ENCODE peak calls at places on chromosomes 6 and 20, in four cellular contexts. O is heart right ventricle, L is Peyer's patch, A is A549. D is an unnamed sample.

GRCh38 chr6:124928831-124929230 is 33.4 kb upstream of the RNF217 start:
- DNase-seq in O (no peak), L (no peak), A (no peak), D (peak; percentile 31)

GRCh38 chr6:133809406-133809805 is 79.5 kb upstream of the TCF21 start:
- DNase-seq in O (no peak), L (no peak), A (no peak), D (no peak)

GRCh38 chr20:12394786-12395185 is 477.1 kb downstream of the BTBD3 start:
- DNase-seq in O (no peak), L (no peak), A (no peak), D (peak; percentile 26)

GRCh38 chr6:5136856-5137255 is 51.7 kb downstream of the PPP1R3G start:
- DNase-seq in O (no peak), L (no peak), A (no peak), D (no peak)

GRCh38 chr6:21598662-21599061 is 5.1 kb downstream of the SOX4 start:
- DNase-seq in O (no peak), L (no peak), A (no peak), D (no peak)

GRCh38 chr6:123909989-123910388 is 106.3 kb downstream of the NKAIN2 start:
- DNase-seq in O (no peak), L (no peak), A (no peak), D (no peak)

GRCh38 chr20:50575869-50576720 is 65.9 kb downstream of the PTPN1 start:
- DNase-seq in O (peak; percentile 71), L (peak; percentile 70), A (peak; percentile 80), D (no peak)

GRCh38 chr6:4280721-4281120 is 145.3 kb upstream of the ECI2 start:
- DNase-seq in O (no peak), L (no peak), A (peak; percentile 47), D (peak; percentile 90)

GRCh38 chr20:36666181-36666740 is 20.3 kb upstream of the SLA2 start:
- DNase-seq in O (no peak), L (no peak), A (no peak), D (no peak)

GRCh38 chr20:40953856-40954255 is 74.8 kb upstream of the TOP1 start:
- DNase-seq in O (no peak), L (no peak), A (no peak), D (no peak)

GRCh38 chr6:34132486-34133185 is 13.3 kb downstream of the GRM4 start:
- DNase-seq in O (no peak), L (no peak), A (peak; percentile 21), D (no peak)

GRCh38 chr6:90610671-90611542 is 24.0 kb upstream of the MAP3K7 start:
- DNase-seq in O (peak; percentile 53), L (peak; percentile 49), A (no peak), D (no peak)
- H3K27ac ChIP-seq in O (peak overlapping the region; percentile 55), L (peak overlapping the region; percentile 46), A (no peak overlapping the region), D (no peak overlapping the region)

GRCh38 chr20:32808438-32808837 is 11.3 kb upstream of the MAPRE1 start:
- DNase-seq in O (no peak), L (no peak), A (no peak), D (no peak)
- H3K27ac ChIP-seq in O (no peak overlapping the region), L (no peak overlapping the region), A (no peak overlapping the region), D (no peak overlapping the region)

GRCh38 chr6:683742-684440 is 9.0 kb downstream of the EXOC2 start:
- DNase-seq in O (no peak), L (no peak), A (no peak), D (no peak)
- H3K27ac ChIP-seq in O (no peak overlapping the region), L (peak overlapping the region; percentile 39), A (no peak overlapping the region), D (peak overlapping the region; percentile 14)

GRCh38 chr6:36610576-36611336 is 16.6 kb downstream of the SRSF3 start:
- DNase-seq in O (no peak), L (no peak), A (no peak), D (no peak)
- H3K27ac ChIP-seq in O (peak overlapping the region; percentile 14), L (peak overlapping the region; percentile 16), A (no peak overlapping the region), D (peak overlapping the region; percentile 83)

D was measured in epithelial cell of prostate.